ENCODE peak calls at places on chromosome 3, in nine cellular contexts. One of them, this sample, is unnamed.

GRCh38 chr3:18812316-18812715 is 336.0 kb upstream of the KCNH8 start:
- DNase-seq in A549: no peak
- DNase-seq in HCT116: no peak
- DNase-seq in Panc1: no peak
- DNase-seq in GM23338: no peak
- DNase-seq in GM12878: no peak
- DNase-seq in SK-N-SH: no peak
- DNase-seq in HepG2: no peak
- DNase-seq in K562: no peak
- DNase-seq in this sample: no peak

GRCh38 chr3:17744693-17745092 is 2.3 kb upstream of the TBC1D5 start:
- DNase-seq in GM23338: no peak
- DNase-seq in A549: no peak
- DNase-seq in Panc1: no peak
- DNase-seq in HepG2: no peak
- DNase-seq in GM12878: no peak
- DNase-seq in HCT116: no peak
- DNase-seq in SK-N-SH: no peak
- DNase-seq in K562: no peak
- DNase-seq in this sample: no peak

GRCh38 chr3:13072239-13073041 is 789 bp downstream of the IQSEC1 start:
- DNase-seq in Panc1: no peak
- DNase-seq in GM23338: peak
- DNase-seq in A549: no peak
- DNase-seq in GM12878: peak
- DNase-seq in HCT116: no peak
- DNase-seq in K562: no peak
- DNase-seq in SK-N-SH: peak
- DNase-seq in HepG2: no peak
- DNase-seq in this sample: no peak

GRCh38 chr3:9147896-9148267 is 101.6 kb downstream of the SRGAP3 start:
- DNase-seq in A549: no peak
- DNase-seq in K562: no peak
- DNase-seq in HepG2: no peak
- DNase-seq in SK-N-SH: no peak
- DNase-seq in Panc1: no peak
- DNase-seq in HCT116: no peak
- DNase-seq in GM23338: no peak
- DNase-seq in GM12878: no peak
- DNase-seq in this sample: no peak

GRCh38 chr3:127304121-127304744 is 16.4 kb upstream of the PRR20G start:
- DNase-seq in Panc1: no peak
- DNase-seq in HepG2: peak
- DNase-seq in HCT116: peak
- DNase-seq in GM12878: no peak
- DNase-seq in GM23338: peak
- DNase-seq in K562: peak
- DNase-seq in SK-N-SH: peak
- DNase-seq in A549: peak
- DNase-seq in this sample: no peak

GRCh38 chr3:67863869-67864268 is 209.5 kb upstream of the SUCLG2 start:
- DNase-seq in Panc1: no peak
- DNase-seq in HCT116: peak
- DNase-seq in K562: no peak
- DNase-seq in SK-N-SH: peak
- DNase-seq in HepG2: peak
- DNase-seq in GM23338: peak
- DNase-seq in GM12878: no peak
- DNase-seq in A549: peak
- DNase-seq in this sample: no peak

GRCh38 chr3:134388748-134389485 is 14.7 kb upstream of the AMOTL2 start:
- DNase-seq in K562: no peak
- DNase-seq in GM12878: no peak
- DNase-seq in HepG2: no peak
- DNase-seq in Panc1: no peak
- DNase-seq in HCT116: no peak
- DNase-seq in GM23338: no peak
- DNase-seq in A549: no peak
- DNase-seq in SK-N-SH: no peak
- DNase-seq in this sample: no peak

GRCh38 chr3:112568642-112569041 is 6.8 kb downstream of the SLC35A5 start:
- DNase-seq in GM12878: no peak
- DNase-seq in HCT116: no peak
- DNase-seq in A549: no peak
- DNase-seq in GM23338: no peak
- DNase-seq in HepG2: no peak
- DNase-seq in K562: no peak
- DNase-seq in SK-N-SH: no peak
- DNase-seq in Panc1: peak
- DNase-seq in this sample: no peak

GRCh38 chr3:146589899-146590508 is 15.1 kb downstream of the PLSCR5 start:
- DNase-seq in GM12878: no peak
- DNase-seq in Panc1: peak
- DNase-seq in HepG2: peak
- DNase-seq in SK-N-SH: peak
- DNase-seq in A549: peak
- DNase-seq in GM23338: peak
- DNase-seq in HCT116: peak
- DNase-seq in K562: peak
- DNase-seq in this sample: no peak

GRCh38 chr3:142958707-142959106 is 4.8 kb downstream of the PAQR9 start:
- DNase-seq in SK-N-SH: no peak
- DNase-seq in A549: peak
- DNase-seq in Panc1: peak
- DNase-seq in K562: peak
- DNase-seq in GM12878: no peak
- DNase-seq in GM23338: no peak
- DNase-seq in HepG2: no peak
- DNase-seq in HCT116: peak
- DNase-seq in this sample: no peak

GRCh38 chr3:134132961-134133360 is 103.2 kb upstream of the SLCO2A1 start:
- DNase-seq in Panc1: no peak
- DNase-seq in HepG2: no peak
- DNase-seq in GM12878: no peak
- DNase-seq in GM23338: no peak
- DNase-seq in K562: no peak
- DNase-seq in SK-N-SH: no peak
- DNase-seq in A549: no peak
- DNase-seq in HCT116: no peak
- DNase-seq in this sample: no peak

GRCh38 chr3:43004282-43004681 is 25.2 kb downstream of the GASK1A start:
- DNase-seq in HepG2: no peak
- DNase-seq in SK-N-SH: no peak
- DNase-seq in A549: no peak
- DNase-seq in GM12878: no peak
- DNase-seq in HCT116: no peak
- DNase-seq in K562: no peak
- DNase-seq in GM23338: no peak
- DNase-seq in Panc1: no peak
- DNase-seq in this sample: no peak

GRCh38 chr3:13715961-13716360 is 163.9 kb downstream of the WNT7A start:
- DNase-seq in A549: no peak
- DNase-seq in HCT116: no peak
- DNase-seq in GM12878: no peak
- DNase-seq in K562: no peak
- DNase-seq in Panc1: no peak
- DNase-seq in GM23338: no peak
- DNase-seq in SK-N-SH: peak
- DNase-seq in HepG2: no peak
- DNase-seq in this sample: no peak

DNA sequence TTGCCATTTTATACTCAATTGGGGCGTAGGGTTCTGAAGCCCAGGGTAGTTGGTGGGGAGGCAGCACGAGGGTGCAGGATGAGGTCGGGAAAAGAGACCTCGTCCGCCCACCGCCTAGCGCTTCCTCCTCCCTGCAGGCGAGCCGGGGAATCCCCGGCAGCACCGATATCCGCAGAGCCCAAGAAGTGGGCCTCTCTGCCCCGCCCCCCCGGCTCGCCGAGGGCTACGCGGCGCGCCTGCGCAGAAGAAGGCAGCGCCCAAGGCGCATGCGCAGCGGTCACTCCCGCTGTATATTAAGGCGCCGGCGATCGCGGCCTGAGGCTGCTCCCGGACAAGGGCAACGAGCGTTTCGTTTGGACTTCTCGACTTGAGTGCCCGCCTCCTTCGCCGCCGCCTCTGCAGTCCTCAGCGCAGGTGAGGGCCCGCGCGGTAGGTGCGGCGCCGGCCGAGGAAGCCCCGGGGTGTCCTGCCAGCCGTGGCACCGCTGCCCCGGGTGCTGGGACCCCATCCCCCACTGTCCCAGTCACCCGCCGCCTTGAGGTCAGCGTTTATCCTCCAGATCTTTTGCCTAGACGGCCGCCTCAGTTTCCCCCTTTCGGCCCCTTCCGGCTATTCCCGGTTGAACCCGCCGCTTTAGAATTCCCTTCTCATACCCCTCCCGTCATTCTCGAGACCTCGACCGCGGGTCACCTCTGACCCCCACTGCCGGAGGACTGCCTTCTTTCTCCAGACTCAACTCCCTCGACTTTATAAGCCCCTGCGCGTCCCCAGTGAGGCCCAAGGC is at the start of gene ALAS1:
- DNase-seq in HCT116: peak
- DNase-seq in HepG2: peak
- DNase-seq in GM12878: peak
- DNase-seq in GM23338: peak
- DNase-seq in A549: peak
- DNase-seq in K562: peak
- DNase-seq in SK-N-SH: peak
- DNase-seq in Panc1: peak
- DNase-seq in this sample: peak
- TF ChIP-seq REST in HCT116: no peak
- TF ChIP-seq REST in HepG2: peak
- TF ChIP-seq REST in GM12878: no peak
- TF ChIP-seq REST in GM23338: no peak
- TF ChIP-seq REST in A549: no peak
- TF ChIP-seq REST in K562: peak
- TF ChIP-seq REST in SK-N-SH: no peak
- TF ChIP-seq REST in Panc1: no peak
- TF ChIP-seq REST in this sample: peak

DNA sequence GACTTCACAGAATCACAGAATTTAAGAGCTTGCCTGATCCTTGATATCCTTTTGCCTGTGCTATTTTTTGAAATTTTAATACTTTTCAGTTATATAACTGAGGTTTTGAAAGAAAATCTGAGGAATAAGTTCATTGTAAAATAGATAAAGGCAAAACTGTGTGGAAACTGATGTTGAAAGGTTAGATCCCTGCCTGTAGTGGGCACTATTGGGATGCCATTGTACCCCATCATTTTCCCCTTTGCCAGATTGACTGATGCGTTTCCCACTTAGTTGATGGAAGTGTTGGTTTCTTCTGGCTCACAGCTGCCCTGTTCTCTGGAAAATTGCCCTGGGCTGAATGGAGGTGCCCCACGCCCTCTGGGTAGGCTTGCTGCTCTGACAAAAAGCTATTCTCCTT is 387.9 kb downstream of the RBMS3 start:
- DNase-seq in GM12878: no peak
- DNase-seq in SK-N-SH: no peak
- DNase-seq in Panc1: no peak
- DNase-seq in A549: no peak
- DNase-seq in K562: no peak
- DNase-seq in HCT116: no peak
- DNase-seq in GM23338: peak
- DNase-seq in HepG2: no peak
- DNase-seq in this sample: no peak
- TF ChIP-seq CTCF in GM12878: peak
- TF ChIP-seq CTCF in SK-N-SH: no peak
- TF ChIP-seq CTCF in Panc1: no peak
- TF ChIP-seq CTCF in A549: no peak
- TF ChIP-seq CTCF in K562: no peak
- TF ChIP-seq CTCF in HCT116: peak
- TF ChIP-seq CTCF in GM23338: peak
- TF ChIP-seq CTCF in HepG2: no peak
- TF ChIP-seq CTCF in this sample: no peak

GRCh38 chr3:177334803-177335202 is 137.5 kb upstream of the TBL1XR1 start:
- DNase-seq in HCT116: no peak
- DNase-seq in HepG2: no peak
- DNase-seq in Panc1: no peak
- DNase-seq in SK-N-SH: no peak
- DNase-seq in K562: no peak
- DNase-seq in GM12878: no peak
- DNase-seq in A549: no peak
- DNase-seq in GM23338: no peak
- DNase-seq in this sample: no peak

GRCh38 chr3:177331203-177331602 is 133.9 kb upstream of the TBL1XR1 start:
- DNase-seq in A549: no peak
- DNase-seq in GM23338: no peak
- DNase-seq in K562: no peak
- DNase-seq in SK-N-SH: no peak
- DNase-seq in HepG2: no peak
- DNase-seq in Panc1: no peak
- DNase-seq in GM12878: no peak
- DNase-seq in HCT116: no peak
- DNase-seq in this sample: no peak

GRCh38 chr3:177332955-177333354 is 135.7 kb upstream of the TBL1XR1 start:
- DNase-seq in HCT116: no peak
- DNase-seq in GM23338: no peak
- DNase-seq in SK-N-SH: no peak
- DNase-seq in GM12878: no peak
- DNase-seq in A549: no peak
- DNase-seq in K562: no peak
- DNase-seq in Panc1: no peak
- DNase-seq in HepG2: no peak
- DNase-seq in this sample: no peak

GRCh38 chr3:177335728-177336127 is 138.4 kb upstream of the TBL1XR1 start:
- DNase-seq in Panc1: no peak
- DNase-seq in GM12878: no peak
- DNase-seq in HepG2: no peak
- DNase-seq in HCT116: no peak
- DNase-seq in A549: no peak
- DNase-seq in GM23338: no peak
- DNase-seq in K562: no peak
- DNase-seq in SK-N-SH: no peak
- DNase-seq in this sample: peak

GRCh38 chr3:177333535-177334495 is 136.5 kb upstream of the TBL1XR1 start:
- DNase-seq in GM12878: no peak
- DNase-seq in HepG2: no peak
- DNase-seq in A549: no peak
- DNase-seq in Panc1: no peak
- DNase-seq in K562: no peak
- DNase-seq in HCT116: no peak
- DNase-seq in GM23338: no peak
- DNase-seq in SK-N-SH: no peak
- DNase-seq in this sample: peak
- TF ChIP-seq REST in GM12878: no peak
- TF ChIP-seq REST in HepG2: no peak
- TF ChIP-seq REST in A549: no peak
- TF ChIP-seq REST in Panc1: no peak
- TF ChIP-seq REST in K562: no peak
- TF ChIP-seq REST in HCT116: no peak
- TF ChIP-seq REST in GM23338: no peak
- TF ChIP-seq REST in SK-N-SH: no peak
- TF ChIP-seq REST in this sample: no peak

DNA sequence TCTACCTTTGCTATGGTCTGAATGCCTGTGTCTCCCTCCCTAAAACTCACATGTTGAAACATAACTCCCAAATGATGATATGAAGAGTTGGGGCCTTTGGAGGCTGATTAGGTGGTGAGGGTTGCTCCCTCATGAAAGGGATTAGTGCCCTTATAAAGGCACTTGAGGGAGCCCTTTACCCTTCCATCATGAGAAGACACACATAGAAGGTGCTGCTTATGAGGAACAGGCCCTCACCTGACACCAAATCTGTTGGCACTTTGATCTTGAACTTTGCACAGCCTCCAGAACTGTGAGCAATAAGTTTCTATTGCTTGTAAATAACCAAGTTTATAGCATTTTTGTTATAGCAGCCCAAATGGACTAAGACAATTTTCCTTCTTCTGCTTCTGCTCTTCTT is 76.2 kb upstream of the ADAMTS9 start:
- DNase-seq in Panc1: no peak
- DNase-seq in HepG2: no peak
- DNase-seq in A549: no peak
- DNase-seq in GM12878: no peak
- DNase-seq in SK-N-SH: no peak
- DNase-seq in GM23338: peak
- DNase-seq in HCT116: no peak
- DNase-seq in K562: no peak
- DNase-seq in this sample: no peak
- TF ChIP-seq CTCF in Panc1: no peak
- TF ChIP-seq CTCF in HepG2: no peak
- TF ChIP-seq CTCF in A549: no peak
- TF ChIP-seq CTCF in GM12878: no peak
- TF ChIP-seq CTCF in SK-N-SH: no peak
- TF ChIP-seq CTCF in GM23338: peak
- TF ChIP-seq CTCF in HCT116: no peak
- TF ChIP-seq CTCF in K562: no peak
- TF ChIP-seq CTCF in this sample: no peak